ENCODE peak calls at places on chromosomes 12 and 14, in five cellular contexts. X is pancreas; J is HepG2; F is right cardiac atrium; L is activated CD8-positive, alpha-beta memory T cell treated with anti-CD3 and anti-CD28 coated beads, Interleukin-2, amount 10 ng/mL, durations not matched to agents 7 days and 5 days. Z is an unnamed sample.
A peak's percentile ranks its signal among the peaks of the same experiment; 100 is the strongest.

GRCh38 chr12:95624544-95624943 is 73.3 kb upstream of the USP44 start:
- ATAC-seq in X (no peak), J (no peak), F (peak; percentile 39), L (no peak), Z (no peak)

GRCh38 chr12:84585996-84586395 is 326.6 kb downstream of the SLC6A15 start:
- ATAC-seq in X (no peak), J (no peak), F (no peak), L (no peak), Z (no peak)

GRCh38 chr12:3320881-3321509 is 170.0 kb upstream of the PRMT8 start:
- ATAC-seq in X (peak; percentile 57), J (no peak), F (no peak), L (no peak), Z (no peak)

GRCh38 chr14:93938766-93939303 is 11.7 kb downstream of the FAM181A start:
- ATAC-seq in X (no peak), J (no peak), F (no peak), L (no peak), Z (no peak)

GRCh38 chr12:117032593-117033381 is 66.4 kb downstream of the TESC start:
- ATAC-seq in X (peak; percentile 84), J (no peak), F (peak; percentile 64), L (no peak), Z (peak; percentile 11)

GRCh38 chr14:59274991-59275391 is 86.5 kb downstream of the DAAM1 start:
- ATAC-seq in X (peak; percentile 30), J (no peak), F (peak; percentile 82), L (no peak), Z (no peak)

GRCh38 chr12:5856692-5857091 is 88.4 kb downstream of the ANO2 start:
- ATAC-seq in X (no peak), J (no peak), F (no peak), L (no peak), Z (no peak)

GRCh38 chr14:75476274-75476995 is 45.8 kb upstream of the BATF start:
- ATAC-seq in X (no peak), J (peak; percentile 92), F (peak; percentile 46), L (no peak), Z (no peak)

GRCh38 chr12:95173392-95174251 is 43.6 kb downstream of the FGD6 start:
- ATAC-seq in X (peak; percentile 87), J (no peak), F (peak; percentile 88), L (no peak), Z (peak; percentile 86)

GRCh38 chr14:102500724-102501123 is 8.9 kb downstream of the ANKRD9 start:
- ATAC-seq in X (no peak), J (no peak), F (no peak), L (peak; percentile 7), Z (no peak)

GRCh38 chr12:68727776-68728175 is 18.2 kb upstream of the SLC35E3 start:
- ATAC-seq in X (no peak), J (no peak), F (no peak), L (no peak), Z (no peak)

GRCh38 chr12:124625867-124626675 is 58.7 kb upstream of the NCOR2 start:
- ATAC-seq in X (peak; percentile 12), J (peak; percentile 39), F (peak; percentile 93), L (no peak), Z (peak; percentile 84)

GRCh38 chr14:101495827-101496778 is 65.2 kb upstream of the DIO3 start:
- ATAC-seq in X (peak; percentile 70), J (peak; percentile 82), F (no peak), L (no peak), Z (no peak)

GRCh38 chr12:132866251-132866828 is 21.1 kb downstream of the CHFR start:
- ATAC-seq in X (no peak), J (no peak), F (no peak), L (no peak), Z (no peak)

GRCh38 chr12:22271036-22271435 is 63.5 kb downstream of the ST8SIA1 start:
- ATAC-seq in X (no peak), J (no peak), F (no peak), L (no peak), Z (peak; percentile 10)

GRCh38 chr14:64736271-64737131 is 32.3 kb downstream of the PLEKHG3 start:
- ATAC-seq in X (peak; percentile 90), J (peak; percentile 84), F (peak; percentile 25), L (no peak), Z (no peak)

GRCh38 chr12:32036477-32037263 is 70.0 kb upstream of the BICD1 start:
- ATAC-seq in X (no peak), J (peak; percentile 98), F (no peak), L (no peak), Z (no peak)